ENCODE peak calls at places on chromosomes 4 and X, in five cellular contexts. W is NCI-H1930; O is cardiac fibroblast; P is CD4-positive, CD25-positive, alpha-beta regulatory T cell; A is Right ventricle myocardium superior. G is an unnamed sample.

GRCh38 chr4:8464376-8464775 is 23.8 kb downstream of the TRMT44 start:
- DNase-seq in P (no peak), W (no peak), O (no peak), A (no peak), G (no peak)

GRCh38 chr4:73453701-73454005 is 17.6 kb downstream of the AFP start:
- DNase-seq in P (no peak), W (no peak), O (no peak), A (no peak), G (no peak)

GRCh38 chr4:8759987-8760386 is 111.7 kb downstream of the HMX1 start:
- DNase-seq in P (no peak), A (no peak), O (no peak), W (no peak), G (no peak)

GRCh38 chr4:178937130-178937529 is 1494.9 kb upstream of the AGA start:
- DNase-seq in O (no peak), W (no peak), A (no peak), P (no peak), G (no peak)

GRCh38 chrX:56618250-56618649 is 54.8 kb downstream of the UBQLN2 start:
- DNase-seq in P (no peak), O (no peak), A (no peak), W (no peak), G (no peak)

GRCh38 chr4:25863347-25863784 is 578 bp upstream of the SEL1L3 start:
- DNase-seq in A (no peak), W (peak), O (no peak), P (no peak), G (no peak)

GRCh38 chr4:168050002-168050401 is 42.3 kb upstream of the ANXA10 start:
- DNase-seq in A (no peak), O (no peak), W (no peak), P (no peak), G (no peak)

GRCh38 chrX:150156615-150157014 is 206.5 kb upstream of the MAMLD1 start:
- DNase-seq in A (no peak), P (no peak), O (no peak), W (no peak), G (no peak)

GRCh38 chr4:10951306-10951705 is 266.7 kb upstream of the CLNK start:
- DNase-seq in A (no peak), W (no peak), P (no peak), O (no peak), G (no peak)

GRCh38 chr4:62232755-62233280 is 1032.7 kb downstream of the ADGRL3 start:
- DNase-seq in O (no peak), A (no peak), W (no peak), P (no peak), G (no peak)

GRCh38 chrX:128816919-128817318 is 706.4 kb downstream of the SMARCA1 start:
- DNase-seq in P (no peak), W (no peak), A (no peak), O (no peak), G (no peak)

GRCh38 chrX:47239898-47240545 is 7.2 kb downstream of the USP11 start:
- DNase-seq in W (no peak), A (no peak), O (no peak), P (no peak), G (no peak)

GRCh38 chr4:38323141-38323634 is 340.8 kb upstream of the KLF3 start:
- DNase-seq in O (no peak), A (no peak), P (no peak), W (no peak), G (no peak)

GRCh38 chr4:17276821-17277220 is 235.1 kb downstream of the QDPR start:
- DNase-seq in A (peak), P (no peak), W (no peak), O (peak), G (no peak)

GRCh38 chr4:102825261-102826071 is 1.9 kb downstream of the UBE2D3 start:
- DNase-seq in P (peak), A (no peak), O (peak), W (no peak), G (peak)

GRCh38 chr4:88690355-88690754 is 7.3 kb downstream of the NAP1L5 start:
- DNase-seq in P (no peak), O (peak), W (no peak), A (no peak), G (no peak)

GRCh38 chr4:26223160-26223559 is 97.7 kb upstream of the RBPJ start:
- DNase-seq in W (no peak), A (no peak), O (peak), P (no peak), G (no peak)

GRCh38 chr4:10655968-10656367 is 28.6 kb downstream of the CLNK start:
- DNase-seq in P (peak), W (no peak), O (peak), A (no peak), G (no peak)

GRCh38 chr4:1356181-1356998 is 9.4 kb downstream of the UVSSA start:
- DNase-seq in P (peak), W (peak), O (peak), A (peak), G (no peak)

GRCh38 chr4:94207469-94208224 is at the start of gene SMARCAD1:
- DNase-seq in P (peak), W (peak), A (peak), O (peak), G (peak)

GRCh38 chr4:51831133-51831532 is 11.8 kb upstream of the DCUN1D4 start:
- DNase-seq in W (peak), A (peak), O (peak), P (peak), G (peak)

GRCh38 chrX:103687696-103688191 is 1.2 kb upstream of the MORF4L2 start:
- DNase-seq in P (peak), W (peak), O (peak), A (peak), G (peak)

GRCh38 chrX:26783512-26784225 is 567.7 kb downstream of the MAGEB5 start:
- DNase-seq in O (peak), P (peak), W (no peak), A (no peak), G (no peak)

GRCh38 chr4:6781561-6781960 is 966 bp upstream of the KIAA0232 start:
- DNase-seq in O (no peak), P (no peak), A (no peak), W (no peak), G (peak)